ENCODE peak calls at places on chromosomes 1 and 21, in ten cellular contexts. C is heart right ventricle; T is CD8-positive, alpha-beta memory T cell; A is stomach; G is ovary; D is tibial artery; S is CD8-positive, alpha-beta T cell; P is fibroblast of lung; Z is IMR-90; M is aorta. Q is an unnamed sample. For H3K4me1, the result is how much of the 10 kb centered on the place peaks cover.

GRCh38 chr21:28317177-28317950 is 675.3 kb downstream of the LTN1 start:
- DNase-seq in C (no peak), T (no peak), A (no peak), G (no peak), D (no peak), S (no peak), P (no peak), Z (no peak), M (no peak), Q (no peak)

GRCh38 chr1:114037503-114037890 is 58.2 kb downstream of the OLFML3 start:
- DNase-seq in C (no peak), T (no peak), A (no peak), G (no peak), D (no peak), S (no peak), P (no peak), Z (no peak), M (no peak), Q (no peak)

GRCh38 chr21:33968082-33968997 is 52.7 kb upstream of the ATP5PO start:
- DNase-seq in C (peak), T (no peak), A (no peak), G (no peak), D (no peak), S (no peak), P (peak), Z (peak), M (no peak), Q (no peak)

GRCh38 chr21:45937721-45938452 is 43.7 kb upstream of the COL6A1 start:
- DNase-seq in C (no peak), T (no peak), A (no peak), G (no peak), D (no peak), S (no peak), P (no peak), Z (no peak), M (no peak), Q (no peak)

GRCh38 chr1:76074321-76075187 is at the start of gene ST6GALNAC3:
- DNase-seq in C (peak), T (peak), A (peak), G (peak), D (peak), S (peak), P (peak), Z (peak), M (peak), Q (peak)

GRCh38 chr1:41420351-41420750 is 59.1 kb downstream of the FOXO6 start:
- DNase-seq in C (no peak), T (no peak), A (no peak), G (no peak), D (no peak), S (no peak), P (no peak), Z (no peak), M (peak), Q (no peak)

GRCh38 chr1:211326528-211327340 is at the start of gene TRAF5:
- DNase-seq in C (peak), T (peak), A (peak), G (peak), D (peak), S (peak), P (peak), Z (peak), M (peak), Q (peak)

GRCh38 chr1:9350960-9351359 is 58.3 kb downstream of the SPSB1 start:
- DNase-seq in C (no peak), T (no peak), A (no peak), G (no peak), D (no peak), S (no peak), P (no peak), Z (no peak), M (no peak), Q (no peak)

GRCh38 chr1:160187407-160187806 is 3.0 kb upstream of the CASQ1 start:
- DNase-seq in C (no peak), T (no peak), A (no peak), G (no peak), D (no peak), S (no peak), P (no peak), Z (no peak), M (no peak), Q (no peak)

GRCh38 chr1:209435654-209436566 is 147.6 kb upstream of the CAMK1G start:
- DNase-seq in C (peak), T (no peak), A (peak), G (no peak), D (peak), S (peak), P (peak), Z (peak), M (peak), Q (peak)

GRCh38 chr1:88983791-88984552 is 8.5 kb downstream of the KYAT3 start:
- DNase-seq in C (no peak), T (peak), A (no peak), G (no peak), D (no peak), S (peak), P (peak), Z (peak), M (no peak), Q (no peak)

GRCh38 chr1:12097321-12097720 is 34.2 kb downstream of the TNFRSF8 start:
- DNase-seq in C (no peak), T (no peak), A (no peak), G (no peak), D (no peak), S (no peak), P (peak), Z (peak), M (no peak), Q (no peak)

GRCh38 chr1:22826630-22827580 is 116.3 kb downstream of the EPHB2 start:
- DNase-seq in C (peak), T (no peak), A (peak), G (no peak), D (no peak), S (no peak), P (peak), Z (no peak), M (no peak), Q (no peak)

GRCh38 chr1:101388904-101389546 is 152.2 kb downstream of the S1PR1 start:
- DNase-seq in C (no peak), T (no peak), A (no peak), G (no peak), D (no peak), S (no peak), P (peak), Z (peak), M (no peak), Q (no peak)

GRCh38 chr21:45476582-45476981 is 65.7 kb downstream of the SLC19A1 start:
- DNase-seq in C (no peak), T (no peak), A (no peak), G (no peak), D (no peak), S (no peak), P (no peak), Z (no peak), M (no peak), Q (no peak)

GRCh38 chr1:1279028-1279427 is 1.2 kb upstream of the SCNN1D start:
- DNase-seq in C (no peak), T (no peak), A (no peak), G (no peak), D (no peak), S (no peak), P (no peak), Z (no peak), M (no peak), Q (no peak)

GRCh38 chr1:234230414-234230862 is 142.8 kb upstream of the COA6 start:
- DNase-seq in C (no peak), T (no peak), A (no peak), G (no peak), D (no peak), S (no peak), P (peak), Z (no peak), M (no peak), Q (no peak)

GRCh38 chr1:179230251-179230650 is 774 bp upstream of the ABL2 start:
- DNase-seq in C (no peak), T (no peak), A (no peak), G (no peak), D (no peak), S (no peak), P (peak), Z (peak), M (no peak), Q (no peak)

GRCh38 chr1:35870651-35871309 is 12.2 kb upstream of the AGO1 start:
- DNase-seq in C (no peak), T (no peak), A (no peak), G (no peak), D (no peak), S (no peak), P (no peak), Z (no peak), M (no peak), Q (no peak)

GRCh38 chr21:15514073-15514946 is 215.5 kb upstream of the USP25 start:
- DNase-seq in C (no peak), T (peak), A (no peak), G (no peak), D (no peak), S (peak), P (no peak), Z (no peak), M (no peak), Q (no peak)

GRCh38 chr1:3219005-3219724 is 150.2 kb downstream of the PRDM16 start:
- DNase-seq in C (peak), T (no peak), A (peak), G (no peak), D (peak), S (no peak), P (peak), Z (no peak), M (peak), Q (no peak)

GRCh38 chr1:218933526-218933925 is 240.2 kb upstream of the LYPLAL1 start:
- DNase-seq in C (no peak), T (no peak), A (no peak), G (no peak), D (no peak), S (no peak), P (peak), Z (peak), M (no peak), Q (no peak)

GRCh38 chr1:217626321-217626720 is 4.6 kb downstream of the GPATCH2 start:
- DNase-seq in C (no peak), T (no peak), A (no peak), G (no peak), D (no peak), S (no peak), P (peak), Z (no peak), M (no peak), Q (no peak)

GRCh38 chr1:234886081-234886874 is 242.4 kb downstream of the TOMM20 start:
- DNase-seq in C (no peak), T (no peak), A (no peak), G (peak), D (no peak), S (no peak), P (no peak), Z (no peak), M (peak), Q (peak)

GRCh38 chr1:218573871-218574270 is 228.7 kb downstream of the TGFB2 start:
- DNase-seq in C (no peak), T (no peak), A (no peak), G (no peak), D (no peak), S (no peak), P (peak), Z (no peak), M (no peak), Q (no peak)

GRCh38 chr1:220271706-220272046 is 577 bp downstream of the RAB3GAP2 start:
- DNase-seq in C (peak), T (no peak), A (no peak), G (no peak), D (no peak), S (peak), P (peak), Z (peak), M (no peak), Q (no peak)

GRCh38 chr1:26351591-26352337 is 2.2 kb downstream of the CRYBG2 start:
- DNase-seq in C (no peak), T (no peak), A (no peak), G (no peak), D (no peak), S (no peak), P (peak), Z (peak), M (no peak), Q (no peak)

GRCh38 chr21:26177741-26178452 is 7.3 kb upstream of the APP start:
- DNase-seq in C (no peak), T (no peak), A (no peak), G (no peak), D (no peak), S (no peak), P (peak), Z (no peak), M (no peak), Q (no peak)

DNA sequence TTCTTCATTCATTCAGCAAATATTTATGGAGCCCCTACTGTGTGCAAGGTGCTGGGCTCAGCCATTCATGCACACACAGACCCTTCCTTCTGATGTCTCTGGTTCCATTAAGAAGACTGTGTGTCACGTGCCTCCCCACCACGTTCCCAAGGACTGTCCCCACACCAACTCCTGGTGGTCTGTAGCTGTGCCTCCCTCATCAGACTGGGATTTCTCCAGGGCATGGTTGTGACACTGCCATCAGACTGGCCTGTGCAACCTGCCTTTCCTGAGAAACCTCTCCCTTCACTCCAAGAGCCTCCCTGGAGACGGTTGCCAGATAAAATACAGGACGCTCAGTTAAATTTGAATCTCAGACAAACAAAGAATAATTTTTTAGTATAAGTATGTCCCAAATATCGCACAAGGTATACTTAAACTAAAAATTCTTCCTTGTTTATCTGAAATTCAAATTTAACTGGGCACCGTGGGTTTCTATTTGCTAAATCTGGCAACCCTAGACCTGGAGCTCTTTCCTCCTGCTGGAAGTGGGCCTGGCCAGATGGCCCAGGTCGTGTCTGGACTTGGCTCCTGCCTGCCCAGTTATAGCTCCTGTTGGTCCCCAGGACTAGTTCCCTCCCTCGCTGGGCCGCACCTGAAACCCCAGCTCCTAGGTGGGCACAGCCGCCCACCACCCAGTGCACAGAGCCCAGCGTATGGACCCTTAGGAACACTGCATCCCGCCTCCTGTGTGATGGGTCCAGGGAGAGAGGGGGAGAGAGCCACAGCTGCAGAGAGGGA is 76.9 kb downstream of the RAP1GAP start:
- DNase-seq in C (no peak), T (no peak), A (no peak), G (no peak), D (no peak), S (no peak), P (no peak), Z (no peak), M (no peak), Q (no peak)
- H3K4me1 ChIP-seq in C (under half), T (under half), A (under half), G (under half), D (under half), S (under half), P (under half), Z (under half), M (under half), Q (under half)

GRCh38 chr1:206004269-206004800 is 1.1 kb upstream of the RAB7B start:
- DNase-seq in C (no peak), T (no peak), A (no peak), G (no peak), D (no peak), S (no peak), P (peak), Z (no peak), M (no peak), Q (no peak)

GRCh38 chr1:206005761-206006160 is 2.6 kb upstream of the RAB7B start:
- DNase-seq in C (no peak), T (no peak), A (no peak), G (no peak), D (no peak), S (no peak), P (no peak), Z (no peak), M (no peak), Q (no peak)

GRCh38 chr1:206004821-206005220 is 1.6 kb upstream of the RAB7B start:
- DNase-seq in C (no peak), T (no peak), A (peak), G (no peak), D (no peak), S (no peak), P (peak), Z (no peak), M (no peak), Q (no peak)

GRCh38 chr1:206006946-206007345 is 3.8 kb upstream of the RAB7B start:
- DNase-seq in C (no peak), T (no peak), A (no peak), G (no peak), D (no peak), S (no peak), P (no peak), Z (no peak), M (no peak), Q (no peak)

DNA sequence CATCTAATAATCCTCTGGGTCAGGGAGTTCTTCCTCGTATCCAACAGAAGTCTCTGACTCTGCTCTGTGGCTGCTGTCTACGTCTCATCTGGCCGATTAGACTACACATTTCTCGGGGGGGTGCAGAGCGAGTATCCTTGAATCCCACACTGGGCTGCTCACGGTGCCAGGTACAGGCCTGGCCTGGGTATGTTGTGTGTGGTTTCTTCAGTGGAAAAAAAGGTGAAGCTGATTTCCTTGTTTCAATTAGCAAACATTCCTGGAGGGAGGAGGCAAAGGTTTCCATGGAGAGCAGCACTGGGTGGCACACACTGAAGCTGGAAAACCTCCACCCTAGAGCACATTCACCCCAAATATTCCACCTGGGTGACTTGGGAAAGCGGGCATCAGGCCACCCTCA is 2.0 kb upstream of the RAB7B start:
- DNase-seq in C (no peak), T (no peak), A (peak), G (no peak), D (no peak), S (no peak), P (no peak), Z (no peak), M (no peak), Q (no peak)
- H3K27ac ChIP-seq in C (no peak), T (no peak), A (peak), G (no peak), D (no peak), S (no peak), P (no peak), Z (no peak), M (no peak), Q (no peak)

GRCh38 chr21:42740405-42740909 is 87.0 kb downstream of the PDE9A start:
- DNase-seq in C (no peak), T (no peak), A (no peak), G (no peak), D (no peak), S (no peak), P (no peak), Z (no peak), M (no peak), Q (no peak)

GRCh38 chr21:42737969-42738590 is 84.7 kb downstream of the PDE9A start:
- DNase-seq in C (peak), T (no peak), A (peak), G (peak), D (no peak), S (peak), P (no peak), Z (no peak), M (no peak), Q (peak)

GRCh38 chr21:42736646-42737350 is 83.4 kb downstream of the PDE9A start:
- DNase-seq in C (no peak), T (no peak), A (no peak), G (no peak), D (no peak), S (no peak), P (no peak), Z (no peak), M (no peak), Q (no peak)

GRCh38 chr21:42741056-42741455 is 87.6 kb downstream of the PDE9A start:
- DNase-seq in C (no peak), T (no peak), A (no peak), G (no peak), D (no peak), S (no peak), P (no peak), Z (no peak), M (no peak), Q (no peak)

DNA sequence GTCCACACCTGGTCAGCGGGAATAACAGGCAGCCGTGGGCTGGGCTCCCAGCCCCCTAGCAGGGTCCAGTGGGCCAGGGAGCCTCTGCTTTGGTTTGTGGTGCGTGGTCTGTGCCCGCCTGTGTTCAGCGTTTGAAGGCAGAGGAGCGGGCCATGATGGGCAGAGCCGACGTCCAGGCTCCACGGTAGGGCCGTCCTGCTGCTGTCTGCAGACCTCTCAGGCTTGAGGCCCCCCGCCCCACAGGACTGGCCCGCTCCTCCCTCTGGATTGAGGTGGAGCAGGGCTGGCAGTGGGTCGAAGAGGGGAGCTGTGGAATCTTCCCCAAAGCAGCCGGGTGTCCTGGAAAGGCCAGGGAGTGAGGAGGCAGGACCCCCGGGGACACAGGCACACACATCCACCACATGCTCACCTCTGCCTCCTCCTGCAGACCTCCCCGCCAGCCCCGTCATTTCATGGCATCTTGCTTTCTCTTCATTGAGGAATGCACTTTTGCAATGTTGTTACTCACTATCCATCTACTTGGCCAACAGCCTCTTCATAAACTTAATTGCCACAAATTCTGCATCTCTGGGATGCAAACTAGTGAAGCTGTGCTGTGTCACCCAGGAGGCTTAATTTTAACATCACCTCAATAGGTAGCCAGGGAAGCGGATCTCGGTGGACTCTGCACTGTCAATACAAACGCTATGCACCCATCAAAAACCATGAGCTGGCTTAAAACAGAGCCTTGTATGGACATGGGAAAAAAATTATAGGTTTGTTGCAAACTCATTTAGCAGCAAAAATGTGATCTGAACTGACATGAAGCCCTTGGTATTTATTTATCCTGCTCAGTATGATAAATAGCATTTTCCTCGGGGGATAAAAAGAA is 85.9 kb downstream of the PDE9A start:
- DNase-seq in C (no peak), T (no peak), A (no peak), G (no peak), D (no peak), S (no peak), P (no peak), Z (peak), M (no peak), Q (no peak)
- H3K4me1 ChIP-seq in C (under half), T (under half), A (under half), G (under half), D (under half), S (under half), P (under half), Z (under half), M (under half), Q (under half)

DNA sequence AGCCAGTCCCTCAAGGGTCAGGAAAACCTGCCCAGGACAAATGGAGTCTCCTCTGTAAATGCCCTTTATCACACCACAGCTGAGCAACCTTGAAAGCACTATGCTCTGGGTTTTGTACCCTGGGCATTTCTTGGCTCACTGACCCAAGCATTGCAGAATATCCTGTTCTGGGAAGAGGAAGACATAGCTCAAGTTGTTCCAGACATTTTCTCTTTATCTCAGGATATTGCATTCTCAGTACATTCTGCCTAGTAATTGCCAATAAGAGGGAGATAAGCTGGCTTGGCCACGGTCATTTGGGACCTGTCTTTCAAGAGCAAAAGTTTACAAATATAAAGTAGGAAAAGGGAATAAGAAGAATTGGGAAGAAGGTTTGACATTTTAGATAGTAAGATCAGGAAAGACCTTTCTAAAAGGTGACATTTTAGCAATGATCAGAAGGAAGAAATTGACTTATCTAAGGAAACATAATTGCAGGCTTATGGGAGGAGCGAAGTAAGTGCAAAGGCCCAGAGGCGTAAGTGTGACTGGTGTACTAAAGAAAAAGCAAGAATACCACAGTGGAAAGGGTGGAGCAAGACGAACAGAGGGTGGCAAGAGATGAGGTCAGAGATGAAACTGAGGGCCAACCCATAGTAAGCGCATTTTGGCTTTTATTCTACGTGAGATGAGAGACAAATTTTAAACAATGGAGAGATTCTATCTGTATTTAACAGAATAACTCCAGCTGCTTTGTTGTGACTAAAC is 394.0 kb upstream of the CXADR start:
- DNase-seq in C (no peak), T (no peak), A (no peak), G (no peak), D (peak), S (no peak), P (no peak), Z (no peak), M (no peak), Q (no peak)
- H3K27ac ChIP-seq in C (peak), T (no peak), A (no peak), G (no peak), D (no peak), S (no peak), P (no peak), Z (no peak), M (no peak), Q (peak)

Q was measured in uterus.